ENCODE peak calls at places on chromosome 10, in seven cellular contexts. K, W, A, L, J, G and Y are unnamed samples.

GRCh38 chr10:5416981-5417380 is 4.6 kb downstream of the NET1 start:
- DNase-seq in K (no peak), W (no peak), A (no peak), L (peak; percentile 17), J (no peak), G (peak; percentile 40), Y (no peak)

GRCh38 chr10:72455889-72456588 is 101.3 kb upstream of the DNAJB12 start:
- DNase-seq in K (no peak), W (no peak), A (peak; percentile 28), L (no peak), J (no peak), G (peak; percentile 40), Y (no peak)

GRCh38 chr10:132390455-132391371 is 6.3 kb upstream of the PWWP2B start:
- DNase-seq in K (no peak), W (no peak), A (no peak), L (no peak), J (no peak), G (no peak), Y (no peak)

GRCh38 chr10:27783660-27784059 is 38.0 kb upstream of the MKX start:
- DNase-seq in K (peak; percentile 50), W (peak; percentile 41), A (peak; percentile 44), L (peak; percentile 53), J (no peak), G (peak; percentile 66), Y (no peak)

GRCh38 chr10:58189269-58189668 is 78.4 kb downstream of the IPMK start:
- DNase-seq in K (peak; percentile 70), W (peak; percentile 8), A (no peak), L (no peak), J (no peak), G (peak; percentile 71), Y (peak; percentile 20)

GRCh38 chr10:32646535-32646934 is 200.6 kb downstream of the CCDC7 start:
- DNase-seq in K (no peak), W (no peak), A (no peak), L (no peak), J (no peak), G (no peak), Y (no peak)

GRCh38 chr10:126017961-126018560 is 121.7 kb downstream of the FANK1 start:
- DNase-seq in K (peak; percentile 11), W (no peak), A (no peak), L (no peak), J (no peak), G (peak; percentile 93), Y (no peak)

GRCh38 chr10:80382989-80383388 is 25.4 kb upstream of the PRXL2A start:
- DNase-seq in K (peak; percentile 42), W (peak; percentile 71), A (peak; percentile 65), L (peak; percentile 55), J (no peak), G (peak; percentile 8), Y (peak; percentile 58)